ENCODE peak calls at places on chromosome 21, in nine cellular contexts. O is HFFc6, A is uterus, F is tibial artery, P is prostate gland, M is left lung, E is HepG2, K is activated B cell treated with CpG ODN at 0.5 μM for 24 hours, Z is choroid plexus epithelial cell. B is an unnamed sample.

GRCh38 chr21:43880111-43880985 is 15.3 kb downstream of the AGPAT3 start:
- DNase-seq in O (peak; percentile 22), A (no peak), F (peak; percentile 53), P (peak; percentile 90), M (no peak), E (no peak), K (no peak), Z (no peak), B (no peak)

GRCh38 chr21:15243356-15243755 is 178.6 kb upstream of the NRIP1 start:
- DNase-seq in O (no peak), A (no peak), F (no peak), P (no peak), M (no peak), E (no peak), K (no peak), Z (no peak), B (no peak)

GRCh38 chr21:39071623-39072214 is 111.5 kb downstream of the PSMG1 start:
- DNase-seq in O (peak; percentile 38), A (no peak), F (no peak), P (no peak), M (no peak), E (peak; percentile 90), K (no peak), Z (peak; percentile 69), B (no peak)

GRCh38 chr21:26148071-26148470 is 22.5 kb downstream of the APP start:
- DNase-seq in O (no peak), A (no peak), F (no peak), P (no peak), M (peak; percentile 55), E (no peak), K (no peak), Z (peak; percentile 46), B (no peak)

GRCh38 chr21:15801352-15801863 is 71.6 kb downstream of the USP25 start:
- DNase-seq in O (no peak), A (no peak), F (no peak), P (no peak), M (no peak), E (no peak), K (no peak), Z (no peak), B (no peak)

GRCh38 chr21:17441370-17441769 is 71.5 kb upstream of the CXADR start:
- DNase-seq in O (no peak), A (no peak), F (no peak), P (peak; percentile 97), M (no peak), E (peak; percentile 97), K (no peak), Z (peak; percentile 78), B (no peak)

GRCh38 chr21:39094847-39095525 is 88.3 kb downstream of the PSMG1 start:
- DNase-seq in O (peak; percentile 70), A (no peak), F (peak; percentile 54), P (no peak), M (no peak), E (peak; percentile 99), K (no peak), Z (peak; percentile 98), B (no peak)

GRCh38 chr21:43916691-43917514 is 51.9 kb downstream of the AGPAT3 start:
- DNase-seq in O (no peak), A (no peak), F (peak; percentile 6), P (no peak), M (no peak), E (no peak), K (peak; percentile 37), Z (no peak), B (peak; percentile 86)

GRCh38 chr21:38263493-38263892 is 6.7 kb downstream of the KCNJ15 start:
- DNase-seq in O (peak; percentile 92), A (no peak), F (no peak), P (no peak), M (no peak), E (no peak), K (no peak), Z (peak; percentile 65), B (no peak)

GRCh38 chr21:38831526-38832467 is 26.1 kb downstream of the ETS2 start:
- DNase-seq in O (peak; percentile 82), A (peak; percentile 95), F (peak; percentile 91), P (peak; percentile 85), M (no peak), E (peak; percentile 91), K (no peak), Z (peak; percentile 99), B (peak; percentile 73)

GRCh38 chr21:15022608-15023261 is 42.1 kb downstream of the NRIP1 start:
- DNase-seq in O (peak; percentile 61), A (no peak), F (no peak), P (no peak), M (no peak), E (no peak), K (no peak), Z (no peak), B (no peak)

GRCh38 chr21:38434913-38435533 is 63.3 kb downstream of the ERG start:
- DNase-seq in O (peak; percentile 28), A (no peak), F (peak; percentile 73), P (no peak), M (no peak), E (no peak), K (no peak), Z (peak; percentile 81), B (no peak)

GRCh38 chr21:25029580-25029979 is 577.7 kb downstream of the MRPL39 start:
- DNase-seq in O (no peak), A (no peak), F (no peak), P (no peak), M (no peak), E (no peak), K (no peak), Z (no peak), B (no peak)

GRCh38 chr21:25025596-25025995 is 581.7 kb downstream of the MRPL39 start:
- DNase-seq in O (no peak), A (no peak), F (no peak), P (no peak), M (no peak), E (no peak), K (no peak), Z (no peak), B (no peak)

GRCh38 chr21:25024639-25025038 is 582.6 kb downstream of the MRPL39 start:
- DNase-seq in O (no peak), A (no peak), F (no peak), P (no peak), M (no peak), E (no peak), K (no peak), Z (no peak), B (no peak)
- TF ChIP-seq CTCF in O (peak; percentile 18), A (no peak), F (no peak), P (no peak), M (no peak), E (no peak), K (no peak), Z (no peak), B (no peak)

DNA sequence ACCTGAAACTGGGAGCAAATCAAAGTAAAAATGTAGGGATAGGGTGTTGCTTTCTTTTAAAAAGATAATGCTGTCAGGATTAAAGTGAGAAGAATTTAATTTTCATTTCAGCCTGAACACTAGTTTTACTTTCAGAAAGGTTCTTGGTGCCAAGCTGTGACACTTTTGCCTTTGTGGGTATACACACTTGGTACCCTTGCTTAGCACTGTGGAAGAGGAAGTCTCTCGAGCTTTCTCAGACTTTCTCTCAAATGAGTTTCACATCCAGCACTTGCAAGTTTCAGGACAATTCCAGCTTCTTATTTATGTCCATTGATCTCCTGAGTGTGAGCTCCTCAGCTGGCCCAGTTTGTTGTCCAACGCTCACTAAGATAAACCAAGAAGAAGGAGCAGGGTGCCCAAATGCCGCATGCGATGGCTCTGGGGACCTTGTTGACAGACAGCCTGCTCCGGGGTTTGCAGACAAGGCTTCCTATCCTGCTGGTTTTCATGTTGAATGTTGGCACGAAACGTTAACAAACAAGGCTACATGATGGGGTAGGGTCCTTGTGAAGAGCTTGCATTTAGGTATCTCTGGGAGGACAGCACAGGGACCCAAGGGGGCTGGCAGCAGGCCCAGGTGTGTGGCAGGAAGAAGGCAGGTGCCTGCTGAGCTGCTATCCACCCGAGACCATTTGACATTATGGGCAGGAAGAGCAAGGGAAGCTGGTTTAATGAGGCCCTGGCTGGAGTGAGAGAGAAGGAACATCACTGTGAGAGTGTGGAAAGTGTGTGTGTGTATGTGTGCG is 79.7 kb downstream of the POFUT2 start:
- DNase-seq in O (no peak), A (no peak), F (no peak), P (no peak), M (no peak), E (no peak), K (no peak), Z (no peak), B (no peak)
- TF ChIP-seq CTCF in O (no peak), A (no peak), F (no peak), P (no peak), M (no peak), E (no peak), K (no peak), Z (no peak), B (no peak)

DNA sequence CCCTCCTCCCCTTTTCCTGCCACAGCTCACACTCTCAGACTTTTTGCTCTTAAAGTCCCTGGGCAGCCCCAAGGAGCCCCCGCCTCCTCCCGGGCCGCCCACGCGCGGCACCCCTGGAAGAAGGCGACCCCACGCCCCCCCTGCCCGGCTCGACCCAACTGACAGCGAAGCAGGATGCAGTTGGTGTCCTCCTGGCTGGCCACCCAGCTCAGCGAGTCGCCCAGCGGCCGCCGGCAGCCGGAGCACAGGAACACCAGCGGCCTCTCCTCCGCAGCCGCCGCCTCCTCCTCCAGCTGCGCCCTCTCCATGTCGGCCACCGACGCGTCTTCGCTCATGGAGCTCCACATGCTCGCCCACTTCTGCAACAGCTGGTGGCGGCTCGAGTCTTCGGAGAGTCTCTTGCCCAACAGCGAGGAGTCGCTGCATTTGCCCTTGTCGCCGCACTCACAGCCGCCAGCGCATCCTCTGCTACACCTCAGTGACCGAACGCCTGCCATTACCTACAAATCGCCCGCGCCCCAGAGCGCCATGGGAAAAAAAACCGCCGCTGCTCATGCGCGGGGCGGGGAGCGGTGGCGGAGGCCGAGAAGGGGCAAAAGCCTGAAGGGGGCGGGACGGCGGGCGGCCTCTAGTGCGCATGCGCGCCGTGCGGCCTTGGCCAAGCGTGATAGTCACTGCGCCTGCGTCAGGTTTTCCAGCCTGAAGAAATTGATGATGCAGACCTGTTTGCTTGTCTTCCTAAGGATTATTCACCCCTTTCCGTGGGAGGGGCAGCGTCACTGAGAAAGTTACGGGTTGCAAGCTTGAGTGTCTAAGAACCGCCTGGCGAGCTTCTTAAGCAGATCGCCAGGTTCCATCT is at the start of gene MIS18A:
- DNase-seq in O (peak; percentile 95), A (peak; percentile 96), F (peak; percentile 97), P (peak; percentile 91), M (peak; percentile 99), E (peak; percentile 89), K (peak; percentile 96), Z (peak; percentile 96), B (peak; percentile 94)
- TF ChIP-seq CTCF in O (peak; percentile 46), A (peak; percentile 46), F (no peak), P (no peak), M (no peak), E (peak; percentile 42), K (no peak), Z (peak; percentile 11), B (no peak)

GRCh38 chr21:32782698-32783097 is 11.1 kb upstream of the PAXBP1 start:
- DNase-seq in O (no peak), A (no peak), F (no peak), P (no peak), M (no peak), E (no peak), K (no peak), Z (no peak), B (no peak)
- TF ChIP-seq CTCF in O (no peak), A (no peak), F (no peak), P (no peak), M (no peak), E (no peak), K (no peak), Z (peak; percentile 11), B (no peak)

GRCh38 chr21:42271065-42271464 is 44.1 kb downstream of the TFF3 start:
- DNase-seq in O (no peak), A (no peak), F (no peak), P (no peak), M (peak; percentile 28), E (no peak), K (no peak), Z (no peak), B (no peak)
- TF ChIP-seq CTCF in O (no peak), A (no peak), F (no peak), P (no peak), M (no peak), E (no peak), K (no peak), Z (no peak), B (no peak)

B was measured in GM13977.